ENCODE peak calls at places on chromosome 3, in five cellular contexts. I is fibroblast of lung; M is CD8-positive, alpha-beta T cell; Y is CD4-positive, alpha-beta T cell; P is Peyer's patch. E is an unnamed sample. For H3K27me3, the result is how much of the 10 kb centered on the place peaks cover.

GRCh38 chr3:113695818-113696645 is at the start of gene USF3:
- DNase-seq in I (peak), M (peak), Y (peak), P (peak), E (peak)

GRCh38 chr3:178439504-178439903 is 96.7 kb upstream of the KCNMB2 start:
- DNase-seq in I (peak), M (no peak), Y (no peak), P (no peak), E (no peak)

GRCh38 chr3:14210281-14210670 is 31.7 kb downstream of the LSM3 start:
- DNase-seq in I (no peak), M (no peak), Y (no peak), P (no peak), E (no peak)

GRCh38 chr3:160052385-160053047 is 63.9 kb downstream of the IL12A start:
- DNase-seq in I (peak), M (no peak), Y (no peak), P (no peak), E (no peak)

GRCh38 chr3:184241447-184242296 is 7.1 kb downstream of the ALG3 start:
- DNase-seq in I (peak), M (no peak), Y (no peak), P (peak), E (no peak)

GRCh38 chr3:44066806-44067205 is 174.9 kb upstream of the TOPAZ1 start:
- DNase-seq in I (no peak), M (no peak), Y (no peak), P (no peak), E (no peak)

GRCh38 chr3:126258670-126259069 is 78.3 kb upstream of the ALDH1L1 start:
- DNase-seq in I (no peak), M (no peak), Y (no peak), P (peak), E (no peak)

GRCh38 chr3:161413127-161413854 is 42.0 kb upstream of the SPTSSB start:
- DNase-seq in I (peak), M (no peak), Y (no peak), P (no peak), E (no peak)

GRCh38 chr3:148938931-148939330 is 52.4 kb upstream of the GYG1 start:
- DNase-seq in I (no peak), M (no peak), Y (no peak), P (no peak), E (no peak)

GRCh38 chr3:134660046-134660441 is 9.2 kb upstream of the KY start:
- DNase-seq in I (no peak), M (no peak), Y (no peak), P (no peak), E (no peak)

GRCh38 chr3:143439785-143440184 is 320.2 kb downstream of the CHST2 start:
- DNase-seq in I (no peak), M (no peak), Y (no peak), P (no peak), E (no peak)

GRCh38 chr3:143366672-143367071 is 247.1 kb downstream of the CHST2 start:
- DNase-seq in I (no peak), M (no peak), Y (no peak), P (no peak), E (no peak)

GRCh38 chr3:19457449-19457848 is 309.1 kb downstream of the KCNH8 start:
- DNase-seq in I (no peak), M (no peak), Y (no peak), P (no peak), E (no peak)

GRCh38 chr3:50134367-50134766 is 20.8 kb upstream of the SEMA3F start:
- DNase-seq in I (no peak), M (no peak), Y (no peak), P (no peak), E (no peak)

GRCh38 chr3:168065569-168065968 is 30.2 kb downstream of the GOLIM4 start:
- DNase-seq in I (no peak), M (no peak), Y (no peak), P (no peak), E (no peak)

GRCh38 chr3:98978068-98978811 is 76.7 kb upstream of the DCBLD2 start:
- DNase-seq in I (peak), M (no peak), Y (no peak), P (no peak), E (no peak)

GRCh38 chr3:123152656-123153055 is 49.1 kb upstream of the SEC22A start:
- DNase-seq in I (no peak), M (no peak), Y (no peak), P (peak), E (no peak)

GRCh38 chr3:152244156-152244888 is 24.4 kb upstream of the MBNL1 start:
- DNase-seq in I (no peak), M (no peak), Y (no peak), P (no peak), E (peak)

GRCh38 chr3:4416961-4417360 is 50.1 kb downstream of the SUMF1 start:
- DNase-seq in I (peak), M (no peak), Y (no peak), P (no peak), E (no peak)

GRCh38 chr3:140416686-140417085 is 261.2 kb upstream of the TRIM42 start:
- DNase-seq in I (no peak), M (no peak), Y (no peak), P (no peak), E (no peak)

GRCh38 chr3:147356145-147356908 is 50.0 kb downstream of the ZIC4 start:
- DNase-seq in I (no peak), M (no peak), Y (no peak), P (no peak), E (no peak)

GRCh38 chr3:46378426-46378942 is 7.7 kb downstream of the CCR5 start:
- DNase-seq in I (peak), M (peak), Y (peak), P (peak), E (peak)

GRCh38 chr3:130504701-130505100 is 12.3 kb upstream of the COL6A6 start:
- DNase-seq in I (peak), M (no peak), Y (no peak), P (no peak), E (no peak)
- H3K27me3 ChIP-seq in I (under half), M (under half), Y (under half), P (under half), E (under half)

GRCh38 chr3:128443771-128444170 is 22.9 kb downstream of the DNAJB8 start:
- DNase-seq in I (no peak), M (no peak), Y (no peak), P (no peak), E (no peak)
- H3K27me3 ChIP-seq in I (under half), M (under half), Y (under half), P (under half), E (under half)

GRCh38 chr3:128867200-128868125 is 12.0 kb upstream of the ACAD9 start:
- DNase-seq in I (no peak), M (no peak), Y (no peak), P (no peak), E (no peak)
- H3K27me3 ChIP-seq in I (under half), M (under half), Y (under half), P (under half), E (under half)

DNA sequence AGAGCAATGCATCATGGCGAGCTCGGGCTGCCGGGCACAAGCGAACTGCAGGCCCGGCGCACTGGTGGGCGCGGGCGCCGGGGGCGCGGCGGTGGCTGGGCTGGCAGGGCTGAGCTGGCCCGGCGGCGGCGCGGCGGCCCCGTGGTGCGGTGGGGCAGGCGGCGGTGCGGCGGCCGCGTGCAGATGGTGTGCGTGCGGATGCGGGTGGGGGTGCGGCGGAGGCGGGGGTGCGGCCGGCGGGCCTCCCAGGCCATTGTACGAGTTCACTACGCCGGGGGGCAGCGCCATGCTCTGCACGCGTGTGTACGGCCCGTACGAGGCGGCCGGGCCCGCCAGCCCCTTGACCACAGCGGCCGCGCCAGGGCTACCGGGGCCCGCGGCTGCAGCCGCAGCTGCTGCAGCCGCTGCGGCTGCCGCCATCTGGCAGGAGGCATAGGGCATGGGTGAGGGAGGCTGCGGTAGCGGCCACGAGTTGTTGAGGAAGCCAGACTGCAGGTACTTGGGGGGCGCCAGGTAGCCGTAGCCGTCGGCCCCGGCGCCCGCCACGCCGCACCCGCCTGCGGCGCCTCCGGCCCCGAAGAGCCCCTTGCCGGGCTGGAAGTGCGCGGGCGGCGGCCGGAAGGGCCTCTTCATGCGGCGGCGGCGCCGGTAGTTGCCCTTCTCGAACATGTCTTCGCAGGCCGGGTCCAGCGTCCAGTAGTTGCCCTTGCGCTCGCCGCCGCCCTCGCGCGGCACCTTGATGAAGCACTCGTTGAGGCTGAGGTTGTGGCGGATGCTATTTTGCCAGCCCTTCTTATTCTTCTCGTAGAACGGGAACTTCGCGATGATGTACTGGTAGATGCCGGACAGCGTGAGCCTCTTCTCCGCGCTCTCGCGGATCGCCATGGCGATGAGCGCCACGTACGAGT is 1.0 kb downstream of the FOXL2 start:
- DNase-seq in I (peak), M (no peak), Y (no peak), P (no peak), E (no peak)
- H3K27me3 ChIP-seq in I (half or more), M (half or more), Y (half or more), P (under half), E (under half)

GRCh38 chr3:190646996-190647395 is 133.1 kb downstream of the IL1RAP start:
- DNase-seq in I (no peak), M (no peak), Y (no peak), P (no peak), E (no peak)
- H3K27me3 ChIP-seq in I (under half), M (under half), Y (under half), P (under half), E (under half)

GRCh38 chr3:186525369-186526255 is 18.6 kb downstream of the CRYGS start:
- DNase-seq in I (no peak), M (no peak), Y (no peak), P (no peak), E (no peak)

GRCh38 chr3:186523022-186523421 is 21.2 kb downstream of the CRYGS start:
- DNase-seq in I (no peak), M (no peak), Y (no peak), P (no peak), E (no peak)

GRCh38 chr3:186526256-186526606 is 17.9 kb downstream of the CRYGS start:
- DNase-seq in I (no peak), M (no peak), Y (no peak), P (peak), E (peak)

GRCh38 chr3:186523434-186523833 is 20.7 kb downstream of the CRYGS start:
- DNase-seq in I (no peak), M (no peak), Y (no peak), P (no peak), E (no peak)

DNA sequence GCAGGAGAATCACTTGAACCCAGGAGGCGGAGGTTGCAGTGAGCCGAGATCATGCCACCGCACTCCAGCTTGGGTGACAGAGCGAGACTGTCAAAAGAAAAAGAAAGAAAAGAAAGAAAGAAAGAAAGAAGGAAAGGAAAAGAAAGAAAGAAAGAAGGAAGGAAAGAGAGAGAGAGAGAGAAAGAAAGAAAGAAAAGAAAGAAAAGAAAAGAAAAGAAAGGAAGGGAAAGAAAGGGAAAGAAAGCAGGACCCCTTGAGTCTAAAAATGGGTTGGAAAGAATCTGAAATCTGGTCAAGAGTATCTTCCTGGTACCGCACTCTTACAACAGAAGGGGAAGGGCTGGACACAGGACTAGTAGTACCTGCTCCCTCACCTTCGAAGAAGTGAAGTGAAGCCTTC is 19.6 kb downstream of the CRYGS start:
- DNase-seq in I (no peak), M (no peak), Y (no peak), P (no peak), E (no peak)
- H3K27me3 ChIP-seq in I (under half), M (under half), Y (under half), P (under half), E (under half)